ENCODE peak calls at places on chromosomes 4 and X, in four cellular contexts. D is A549, A is K562, T is HepG2. X is an unnamed sample.

GRCh38 chr4:138236035-138236434 is 6.1 kb downstream of the SLC7A11 start:
- DNase-seq in D (no peak), A (no peak), T (no peak), X (no peak)

GRCh38 chr4:2794707-2795557 is 2.0 kb downstream of the SH3BP2 start:
- DNase-seq in D (peak), A (peak), T (no peak), X (no peak)

GRCh38 chr4:8069102-8069752 is 89.4 kb downstream of the ABLIM2 start:
- DNase-seq in D (no peak), A (no peak), T (no peak), X (no peak)

GRCh38 chrX:9895225-9895912 is 71.8 kb upstream of the CLDN34 start:
- DNase-seq in D (no peak), A (no peak), T (no peak), X (no peak)

GRCh38 chr4:7347981-7348380 is 86.7 kb downstream of the PSAPL1 start:
- DNase-seq in D (peak), A (no peak), T (no peak), X (no peak)

GRCh38 chr4:1973661-1974060 is 35.1 kb downstream of the NELFA start:
- DNase-seq in D (no peak), A (no peak), T (no peak), X (no peak)

GRCh38 chr4:180081072-180081471 is 2162.1 kb upstream of the TENM3 start:
- DNase-seq in D (no peak), A (no peak), T (no peak), X (no peak)

GRCh38 chr4:3415471-3416141 is 26.2 kb upstream of the HGFAC start:
- DNase-seq in D (no peak), A (no peak), T (no peak), X (no peak)

GRCh38 chr4:70334681-70335080 is at the start of gene CABS1:
- DNase-seq in D (no peak), A (no peak), T (no peak), X (no peak)

GRCh38 chr4:160142579-160142978 is 1039.7 kb downstream of the RAPGEF2 start:
- DNase-seq in D (no peak), A (no peak), T (no peak), X (peak)

GRCh38 chr4:69617083-69617694 is 22.3 kb downstream of the UGT2A2 start:
- DNase-seq in D (peak), A (peak), T (peak), X (no peak)

GRCh38 chrX:52576946-52577345 is 60.1 kb upstream of the XAGE1B start:
- DNase-seq in D (no peak), A (no peak), T (no peak), X (no peak)

GRCh38 chr4:95224402-95224801 is 324.4 kb downstream of the UNC5C start:
- DNase-seq in D (no peak), A (no peak), T (no peak), X (no peak)

GRCh38 chrX:43703211-43703791 is 47.2 kb downstream of the MAOA start:
- DNase-seq in D (peak), A (no peak), T (peak), X (no peak)

GRCh38 chrX:115679460-115679859 is 118.5 kb downstream of the PLS3 start:
- DNase-seq in D (peak), A (peak), T (peak), X (no peak)

GRCh38 chr4:2354127-2354526 is 64.3 kb downstream of the ZFYVE28 start:
- DNase-seq in D (no peak), A (peak), T (no peak), X (no peak)

GRCh38 chr4:54550415-54551171 is 107.2 kb upstream of the KIT start:
- DNase-seq in D (no peak), A (no peak), T (no peak), X (no peak)

GRCh38 chrX:48467331-48467761 is 2.7 kb downstream of the SLC38A5 start:
- DNase-seq in D (no peak), A (peak), T (no peak), X (no peak)

DNA sequence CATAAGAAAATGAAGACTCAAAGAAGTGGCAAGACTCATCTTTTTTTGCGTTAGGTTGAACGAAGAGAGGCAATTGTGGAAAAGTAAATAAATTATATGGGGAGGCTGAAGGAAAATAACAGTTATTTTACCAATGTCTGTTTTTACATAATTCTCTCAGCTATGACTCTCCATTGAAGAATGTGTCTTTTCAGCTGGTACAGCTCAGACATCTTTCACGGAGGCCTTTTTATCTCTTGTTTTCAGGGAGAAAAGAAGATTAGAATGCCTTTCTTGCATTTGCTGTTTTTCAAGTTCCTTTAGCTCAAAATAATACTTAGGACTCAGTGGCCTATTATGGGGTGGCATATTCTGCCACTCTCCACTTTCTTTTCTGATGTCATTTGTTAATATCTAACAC is 153.0 kb downstream of the ADAM29 start:
- DNase-seq in D (no peak), A (no peak), T (no peak), X (no peak)
- TF ChIP-seq POLR2AphosphoS2 in D (no peak), A (no peak), T (no peak), X (no peak)

DNA sequence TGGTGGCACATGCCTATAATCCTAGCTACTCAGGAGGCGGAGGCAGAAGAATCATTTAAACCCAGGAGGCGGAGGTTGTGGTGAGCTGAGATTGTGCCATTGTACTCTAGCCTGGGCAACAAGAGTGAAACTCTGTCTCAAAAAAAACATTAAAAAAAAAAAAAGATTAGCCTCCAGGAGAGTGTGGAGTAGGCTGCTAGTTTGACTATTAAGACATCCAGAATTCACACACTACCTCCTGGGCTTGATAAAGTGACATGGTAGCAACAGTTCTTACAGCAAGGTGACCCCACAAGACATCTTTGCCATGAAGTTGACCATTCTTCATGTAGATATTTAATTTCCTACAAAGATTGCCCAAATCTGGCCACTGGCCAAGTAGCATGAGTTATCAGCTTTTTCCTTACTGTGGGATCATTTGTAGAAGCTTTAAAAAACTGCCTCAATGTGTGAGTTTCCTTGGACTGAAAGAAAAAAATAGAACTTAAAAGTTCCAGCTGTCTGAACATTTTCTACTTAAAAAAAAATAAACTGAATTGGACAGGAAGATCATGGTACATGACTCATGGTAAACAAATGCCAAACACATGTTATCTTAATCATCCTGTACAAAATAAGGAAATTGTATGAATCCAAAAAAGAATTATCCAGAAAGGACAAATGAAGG is 35.3 kb upstream of the SPRY1 start:
- DNase-seq in D (peak), A (peak), T (no peak), X (no peak)
- TF ChIP-seq POLR2AphosphoS2 in D (no peak), A (no peak), T (no peak), X (no peak)

GRCh38 chr4:15004701-15005301 is 2.5 kb downstream of the CPEB2 start:
- DNase-seq in D (peak), A (peak), T (peak), X (no peak)
- TF ChIP-seq POLR2AphosphoS2 in D (no peak), A (no peak), T (no peak), X (no peak)

GRCh38 chrX:72304877-72305276 is 837 bp downstream of the CITED1 start:
- DNase-seq in D (no peak), A (no peak), T (no peak), X (no peak)
- TF ChIP-seq POLR2AphosphoS2 in D (no peak), A (no peak), T (no peak), X (no peak)

DNA sequence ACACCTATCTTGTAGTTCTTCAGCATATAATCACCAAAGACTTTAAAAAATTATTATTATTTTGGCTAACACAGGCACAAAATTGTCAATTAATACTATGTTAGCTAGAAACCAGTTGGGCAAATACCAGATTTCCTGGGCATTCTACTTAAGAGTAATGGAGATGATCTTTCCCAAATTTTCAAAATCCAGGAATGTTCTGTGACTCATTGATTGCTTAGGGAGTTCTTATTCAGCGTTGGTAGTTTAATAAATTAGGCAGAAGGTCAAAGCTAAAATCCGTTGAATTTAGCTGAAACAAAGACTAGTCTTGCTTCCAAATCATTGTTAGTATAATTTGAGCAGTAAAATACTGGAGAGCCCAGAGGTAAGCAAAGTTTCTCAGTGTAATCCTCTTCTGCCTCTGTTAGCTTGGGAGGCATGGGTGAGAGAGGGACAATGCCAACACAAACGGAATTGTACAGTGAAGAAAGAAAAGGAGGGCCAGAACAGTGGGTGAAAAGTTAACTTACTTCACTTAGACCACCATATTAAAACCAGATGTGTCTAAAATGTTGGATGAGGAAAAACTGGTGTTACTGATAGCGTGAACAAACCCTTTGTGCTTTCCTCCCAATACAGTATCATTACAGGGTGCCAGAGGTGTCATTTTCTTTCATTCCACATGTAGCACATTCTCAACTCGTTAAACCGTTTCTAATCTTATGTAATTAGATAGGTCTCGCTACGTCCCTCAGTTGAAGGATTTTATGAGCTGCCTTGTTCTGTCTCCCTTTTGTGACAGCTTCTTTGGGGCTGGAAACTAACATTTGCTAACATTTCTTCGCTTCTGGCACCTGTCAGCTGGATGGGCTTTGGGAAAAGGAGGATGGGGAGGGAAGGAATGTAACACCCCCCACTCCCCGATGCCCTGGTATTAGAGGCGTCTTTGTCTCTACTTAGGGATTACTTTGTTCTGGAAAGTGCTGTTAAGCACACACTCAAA is 87.4 kb upstream of the CITED1 start:
- DNase-seq in D (no peak), A (no peak), T (no peak), X (no peak)
- TF ChIP-seq POLR2AphosphoS2 in D (no peak), A (no peak), T (no peak), X (no peak)

GRCh38 chr4:189279188-189279587 is 661.5 kb upstream of the FRG1 start:
- DNase-seq in D (no peak), A (no peak), T (no peak), X (no peak)

DNA sequence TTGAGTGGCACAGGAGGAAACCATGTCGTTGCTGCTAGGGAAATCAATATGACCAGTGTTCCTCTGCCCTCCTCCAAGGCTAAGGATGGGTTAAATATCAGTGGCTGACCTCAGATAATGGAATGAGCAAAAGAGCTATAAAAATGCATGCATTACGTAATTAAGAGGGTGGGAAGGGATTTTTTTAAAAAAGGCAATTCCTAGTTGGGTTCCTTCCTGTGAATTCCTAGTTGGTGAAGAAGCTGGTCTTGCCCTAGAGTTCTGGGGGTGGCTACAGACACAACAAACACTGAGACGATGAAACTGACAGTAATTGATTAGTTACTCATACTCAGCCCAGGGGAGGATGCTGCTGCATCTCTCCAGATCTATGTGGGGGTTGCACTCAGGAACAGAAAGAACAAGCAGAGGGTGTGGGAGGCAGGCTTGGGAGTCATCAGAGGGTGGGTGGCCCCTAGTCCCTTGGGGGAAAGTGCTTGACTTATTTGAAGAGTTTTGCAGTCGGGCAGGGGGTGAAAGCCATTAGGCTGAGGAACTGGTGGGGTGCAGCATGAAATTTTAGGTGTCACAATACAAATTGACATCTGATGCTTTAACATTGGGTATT is 662.0 kb upstream of the FRG1 start:
- DNase-seq in D (no peak), A (no peak), T (no peak), X (no peak)
- TF ChIP-seq POLR2AphosphoS2 in D (no peak), A (no peak), T (no peak), X (no peak)

DNA sequence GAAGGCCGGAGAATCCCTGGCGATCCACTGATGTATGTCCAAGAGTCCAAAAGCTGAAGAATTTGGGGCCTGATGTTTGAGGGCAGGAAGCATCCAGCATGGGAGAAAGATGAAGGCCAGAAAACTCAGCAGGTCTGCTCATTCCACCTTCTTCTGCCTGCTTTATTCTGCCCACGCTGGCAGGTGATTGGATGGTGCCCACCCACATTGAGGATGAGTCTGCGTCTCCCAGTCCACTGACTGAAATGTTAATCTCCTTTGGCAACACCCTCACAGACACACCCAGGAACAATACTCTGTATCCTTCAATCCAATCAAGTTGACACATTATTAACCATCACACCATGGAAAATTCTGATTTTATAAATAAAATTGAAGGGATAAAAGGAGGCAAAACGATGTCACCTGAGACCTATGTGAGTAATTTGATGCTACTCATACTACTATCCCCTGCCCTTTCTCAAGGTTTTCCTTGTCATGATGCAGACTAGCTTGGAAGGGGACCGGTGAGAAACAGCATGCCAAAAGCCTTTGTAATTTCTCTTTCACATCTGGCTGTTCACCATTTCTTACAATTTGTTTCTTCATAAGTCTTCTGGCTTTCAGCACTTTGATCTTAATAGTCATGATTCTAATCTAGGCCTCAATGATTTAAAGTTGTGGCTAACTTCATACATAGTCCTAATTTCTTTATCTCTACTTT is 9.7 kb upstream of the PYURF start:
- DNase-seq in D (no peak), A (no peak), T (no peak), X (no peak)
- TF ChIP-seq POLR2AphosphoS2 in D (no peak), A (no peak), T (no peak), X (no peak)

DNA sequence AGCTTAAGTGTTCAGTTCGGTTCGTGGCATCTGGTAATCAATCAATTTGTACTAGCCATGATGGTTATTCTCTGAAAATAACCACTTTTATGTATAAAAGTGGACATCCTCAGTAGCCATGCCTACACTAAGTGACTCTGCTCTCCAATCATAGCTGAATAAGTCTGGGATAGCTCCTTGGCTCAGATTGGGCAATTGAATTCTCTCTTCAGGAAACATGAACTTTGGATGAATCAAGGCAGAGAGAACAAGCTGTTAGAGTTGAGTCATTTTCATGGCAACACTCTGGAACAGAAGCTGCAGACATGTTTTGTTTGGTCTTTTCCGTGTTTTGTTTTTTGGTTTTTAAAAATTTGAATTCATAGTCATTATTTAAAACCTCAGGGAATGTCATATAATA is 66.8 kb upstream of the TMEM164 start:
- DNase-seq in D (no peak), A (no peak), T (no peak), X (no peak)
- TF ChIP-seq POLR2AphosphoS2 in D (no peak), A (no peak), T (no peak), X (no peak)

GRCh38 chr4:77052352-77052751 is 23.4 kb downstream of the CCNI start:
- DNase-seq in D (peak), A (peak), T (peak), X (no peak)
- TF ChIP-seq POLR2AphosphoS2 in D (no peak), A (no peak), T (no peak), X (no peak)